ENCODE peak calls at places on chromosomes 16 and 17, in nine cellular contexts. I is fibroblast of pulmonary artery, W is MCF 10A, J is left lung, G is GM13977, U is cardiac muscle cell, N is choroid plexus epithelial cell, D is GM23338, K is RWPE1. V is an unnamed sample.

GRCh38 chr17:44587339-44587738 is 30.1 kb downstream of the FZD2 start:
- DNase-seq in I (peak; percentile 93), W (peak; percentile 72), J (peak; percentile 74), G (no peak), U (peak; percentile 94), N (peak; percentile 89), D (no peak), K (peak; percentile 91), V (no peak)

GRCh38 chr16:53580038-53580802 is 77.2 kb upstream of the AKTIP start:
- DNase-seq in I (no peak), W (no peak), J (no peak), G (no peak), U (no peak), N (no peak), D (no peak), K (no peak), V (no peak)

GRCh38 chr16:63625141-63625540 is 1496.7 kb downstream of the CDH11 start:
- DNase-seq in I (peak; percentile 80), W (peak; percentile 22), J (no peak), G (no peak), U (peak; percentile 45), N (no peak), D (no peak), K (no peak), V (no peak)

GRCh38 chr16:1464894-1465566 is 9.8 kb downstream of the CLCN7 start:
- DNase-seq in I (no peak), W (no peak), J (no peak), G (no peak), U (no peak), N (no peak), D (no peak), K (no peak), V (no peak)

GRCh38 chr17:82297280-82297803 is 20.1 kb downstream of the CD7 start:
- DNase-seq in I (peak; percentile 95), W (peak; percentile 96), J (peak; percentile 85), G (peak; percentile 82), U (peak; percentile 91), N (peak; percentile 97), D (no peak), K (peak; percentile 79), V (peak; percentile 83)

GRCh38 chr16:83771306-83771942 is 36.4 kb upstream of the HSBP1 start:
- DNase-seq in I (peak; percentile 6), W (no peak), J (no peak), G (no peak), U (peak; percentile 15), N (peak; percentile 3), D (no peak), K (no peak), V (no peak)

GRCh38 chr16:75289189-75289588 is 37.8 kb upstream of the BCAR1 start:
- DNase-seq in I (peak; percentile 73), W (peak; percentile 30), J (no peak), G (no peak), U (peak; percentile 63), N (peak; percentile 50), D (no peak), K (no peak), V (no peak)

GRCh38 chr17:50926523-50926922 is 60.4 kb upstream of the TOB1 start:
- DNase-seq in I (no peak), W (no peak), J (no peak), G (no peak), U (no peak), N (no peak), D (no peak), K (no peak), V (no peak)

DNA sequence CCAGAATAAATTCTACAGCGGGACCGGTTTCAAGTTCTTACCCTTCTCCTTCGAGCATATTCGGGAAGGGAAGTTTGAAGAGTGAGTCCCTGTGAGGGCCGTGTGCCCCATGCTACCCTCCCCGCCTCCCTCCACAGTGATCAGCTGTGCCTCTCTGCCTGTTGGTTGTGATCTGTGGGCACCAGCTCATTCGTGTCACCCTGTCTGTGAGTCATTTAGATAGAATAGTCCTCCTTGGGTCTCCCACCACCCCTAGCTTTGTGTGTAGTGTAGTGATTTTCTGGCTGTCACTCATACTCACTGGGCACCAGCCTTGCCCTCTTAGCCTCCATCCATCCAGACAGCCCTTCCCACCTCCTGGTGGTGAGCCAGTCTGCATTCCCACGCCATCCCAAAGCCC is 15.0 kb upstream of the NAGLU start:
- DNase-seq in I (no peak), W (no peak), J (no peak), G (no peak), U (no peak), N (no peak), D (no peak), K (no peak), V (no peak)
- TF ChIP-seq CTCF in I (no peak), W (no peak), J (no peak), G (no peak), U (no peak), N (no peak), D (no peak), K (no peak), V (no peak)

GRCh38 chr17:40341808-40342574 is 22.5 kb downstream of the GJD3 start:
- DNase-seq in I (peak; percentile 71), W (no peak), J (peak; percentile 85), G (no peak), U (peak; percentile 86), N (peak; percentile 64), D (peak; percentile 87), K (peak; percentile 71), V (peak; percentile 64)

GRCh38 chr17:40340327-40340726 is 24.2 kb downstream of the GJD3 start:
- DNase-seq in I (no peak), W (no peak), J (no peak), G (no peak), U (no peak), N (no peak), D (no peak), K (no peak), V (no peak)

GRCh38 chr17:40342575-40343058 is 21.9 kb downstream of the GJD3 start:
- DNase-seq in I (no peak), W (no peak), J (no peak), G (no peak), U (no peak), N (no peak), D (no peak), K (no peak), V (no peak)

GRCh38 chr17:40339068-40339699 is 25.4 kb downstream of the GJD3 start:
- DNase-seq in I (no peak), W (no peak), J (no peak), G (no peak), U (no peak), N (no peak), D (no peak), K (no peak), V (no peak)

DNA sequence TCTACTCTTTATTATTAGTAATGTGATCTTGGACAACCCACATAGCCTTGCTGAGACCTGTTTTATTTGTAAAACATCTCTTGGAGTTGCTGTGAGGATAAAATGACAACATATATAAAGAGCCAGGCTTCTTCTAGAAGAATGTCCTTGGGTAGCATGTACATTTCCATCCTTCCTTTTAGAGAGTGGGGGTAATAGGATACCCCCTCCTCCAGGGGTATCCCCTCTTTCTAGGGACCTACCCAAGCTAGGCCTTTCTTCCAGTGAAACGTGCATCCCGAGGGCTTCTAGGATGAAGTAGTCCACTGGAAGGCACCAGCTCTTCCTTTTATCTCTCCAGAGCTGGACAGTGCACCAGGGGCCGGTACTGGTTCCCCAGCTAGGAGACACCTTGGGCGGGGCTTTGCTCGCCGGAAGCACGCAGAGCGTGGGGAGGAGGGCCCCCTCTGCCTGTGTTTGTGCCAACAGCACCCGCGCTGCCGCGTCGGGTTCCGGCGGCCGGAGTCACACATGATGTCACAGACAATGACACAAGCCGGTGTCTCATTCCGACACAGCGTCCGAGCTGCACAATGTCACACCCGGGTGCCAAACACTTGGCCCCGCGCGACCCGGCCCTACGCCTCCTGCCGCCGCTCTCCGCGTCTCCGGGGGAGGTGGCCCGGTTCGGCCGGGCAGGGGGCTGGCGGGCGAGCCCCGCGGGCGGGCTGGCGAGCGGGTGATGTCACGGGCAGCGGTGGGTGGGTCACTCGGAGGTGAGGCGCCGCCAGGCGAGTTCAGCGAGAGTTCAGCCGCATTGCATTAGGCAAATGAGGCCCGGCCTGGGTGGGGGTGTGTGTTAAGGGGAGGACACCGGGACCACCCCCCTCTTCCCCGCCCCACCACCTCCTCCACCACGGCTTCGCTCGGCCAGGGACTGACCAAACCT is 23.4 kb downstream of the GJD3 start:
- DNase-seq in I (peak; percentile 79), W (peak; percentile 55), J (peak; percentile 95), G (peak; percentile 90), U (peak; percentile 82), N (peak; percentile 68), D (peak; percentile 91), K (peak; percentile 68), V (peak; percentile 86)
- TF ChIP-seq CTCF in I (no peak), W (no peak), J (peak; percentile 46), G (no peak), U (no peak), N (peak; percentile 29), D (no peak), K (no peak), V (no peak)

GRCh38 chr16:27174007-27174406 is 29.3 kb upstream of the KDM8 start:
- DNase-seq in I (no peak), W (no peak), J (no peak), G (no peak), U (no peak), N (no peak), D (no peak), K (no peak), V (no peak)

GRCh38 chr16:27171584-27171983 is 31.7 kb upstream of the KDM8 start:
- DNase-seq in I (no peak), W (no peak), J (no peak), G (no peak), U (no peak), N (no peak), D (no peak), K (no peak), V (no peak)

GRCh38 chr16:27175888-27176287 is 27.4 kb upstream of the KDM8 start:
- DNase-seq in I (no peak), W (no peak), J (no peak), G (no peak), U (no peak), N (no peak), D (peak; percentile 21), K (no peak), V (no peak)

GRCh38 chr16:27177031-27177774 is 26.1 kb upstream of the KDM8 start:
- DNase-seq in I (peak; percentile 76), W (no peak), J (no peak), G (no peak), U (peak; percentile 64), N (peak; percentile 82), D (no peak), K (peak; percentile 65), V (no peak)

DNA sequence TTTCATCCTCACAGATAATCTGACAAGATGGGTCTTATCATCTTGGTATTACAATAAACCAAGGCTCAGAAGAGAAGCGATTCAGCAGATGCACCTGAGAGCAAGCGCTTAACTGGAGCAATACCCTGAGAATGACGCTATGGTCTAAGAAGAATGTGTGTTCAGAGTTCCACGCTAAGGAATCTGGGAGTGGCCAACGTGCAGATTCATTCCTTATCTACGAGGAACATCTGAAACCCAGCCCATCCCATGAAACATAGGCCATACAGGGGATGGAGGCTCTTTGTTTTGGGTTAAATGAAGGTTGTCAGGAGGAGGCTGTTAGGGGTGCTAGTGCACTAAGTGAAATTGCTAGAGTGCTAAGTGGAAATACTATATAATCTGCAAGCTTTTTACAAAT is 28.5 kb upstream of the KDM8 start:
- DNase-seq in I (peak; percentile 17), W (peak; percentile 31), J (no peak), G (no peak), U (peak; percentile 20), N (peak; percentile 76), D (no peak), K (peak; percentile 72), V (no peak)
- TF ChIP-seq CTCF in I (no peak), W (no peak), J (no peak), G (no peak), U (no peak), N (no peak), D (no peak), K (no peak), V (no peak)

GRCh38 chr17:17171991-17172939 is 33.9 kb downstream of the PLD6 start:
- DNase-seq in I (no peak), W (no peak), J (no peak), G (no peak), U (no peak), N (no peak), D (peak; percentile 29), K (no peak), V (no peak)
- TF ChIP-seq CTCF in I (no peak), W (no peak), J (no peak), G (no peak), U (no peak), N (peak; percentile 28), D (peak; percentile 9), K (no peak), V (no peak)

V was measured in GM13976.